ENCODE peak calls at places on chromosomes 11 and 22, in nine cellular contexts. One of them, this sample, is unnamed.

GRCh38 chr22:39319284-39320170 is at the start of gene RPL3:
- DNase-seq in AG10803: peak
- DNase-seq in HCT116: peak
- DNase-seq in sciatic nerve: peak
- DNase-seq in stomach: peak
- DNase-seq in posterior cingulate gyrus: peak
- DNase-seq in neural progenitor cell: peak
- DNase-seq in EL: peak
- DNase-seq in activated T-helper 1 cell treated with anti-CD3 and anti-CD28 coated beads, Interleukin-12 subunit alpha, Interleukin-12 subunit beta, Interleukin-2, Interleukin-4 antibody, amounts not matched to agents 30 ng/mL and 10 ng/mL and 1 ng/mL, durations not matched to agents 14 hours and 24 hours and 36 hours: peak
- DNase-seq in this sample: peak

GRCh38 chr11:18566406-18566805 is 22.1 kb downstream of the UEVLD start:
- DNase-seq in AG10803: no peak
- DNase-seq in HCT116: no peak
- DNase-seq in sciatic nerve: no peak
- DNase-seq in stomach: no peak
- DNase-seq in posterior cingulate gyrus: no peak
- DNase-seq in neural progenitor cell: no peak
- DNase-seq in EL: no peak
- DNase-seq in activated T-helper 1 cell treated with anti-CD3 and anti-CD28 coated beads, Interleukin-12 subunit alpha, Interleukin-12 subunit beta, Interleukin-2, Interleukin-4 antibody, amounts not matched to agents 30 ng/mL and 10 ng/mL and 1 ng/mL, durations not matched to agents 14 hours and 24 hours and 36 hours: no peak
- DNase-seq in this sample: no peak

GRCh38 chr22:27331526-27332281 is 469.9 kb downstream of the MN1 start:
- DNase-seq in AG10803: peak
- DNase-seq in HCT116: no peak
- DNase-seq in sciatic nerve: no peak
- DNase-seq in stomach: peak
- DNase-seq in posterior cingulate gyrus: peak
- DNase-seq in neural progenitor cell: peak
- DNase-seq in EL: peak
- DNase-seq in activated T-helper 1 cell treated with anti-CD3 and anti-CD28 coated beads, Interleukin-12 subunit alpha, Interleukin-12 subunit beta, Interleukin-2, Interleukin-4 antibody, amounts not matched to agents 30 ng/mL and 10 ng/mL and 1 ng/mL, durations not matched to agents 14 hours and 24 hours and 36 hours: no peak
- DNase-seq in this sample: no peak

GRCh38 chr22:45208993-45209838 is 31.5 kb downstream of the KIAA0930 start:
- DNase-seq in AG10803: peak
- DNase-seq in HCT116: no peak
- DNase-seq in sciatic nerve: peak
- DNase-seq in stomach: no peak
- DNase-seq in posterior cingulate gyrus: peak
- DNase-seq in neural progenitor cell: peak
- DNase-seq in EL: peak
- DNase-seq in activated T-helper 1 cell treated with anti-CD3 and anti-CD28 coated beads, Interleukin-12 subunit alpha, Interleukin-12 subunit beta, Interleukin-2, Interleukin-4 antibody, amounts not matched to agents 30 ng/mL and 10 ng/mL and 1 ng/mL, durations not matched to agents 14 hours and 24 hours and 36 hours: no peak
- DNase-seq in this sample: peak

GRCh38 chr11:14183973-14184372 is 175.0 kb downstream of the RRAS2 start:
- DNase-seq in AG10803: no peak
- DNase-seq in HCT116: no peak
- DNase-seq in sciatic nerve: no peak
- DNase-seq in stomach: no peak
- DNase-seq in posterior cingulate gyrus: no peak
- DNase-seq in neural progenitor cell: no peak
- DNase-seq in EL: no peak
- DNase-seq in activated T-helper 1 cell treated with anti-CD3 and anti-CD28 coated beads, Interleukin-12 subunit alpha, Interleukin-12 subunit beta, Interleukin-2, Interleukin-4 antibody, amounts not matched to agents 30 ng/mL and 10 ng/mL and 1 ng/mL, durations not matched to agents 14 hours and 24 hours and 36 hours: no peak
- DNase-seq in this sample: no peak

GRCh38 chr22:38062782-38063181 is 5.6 kb downstream of the PICK1 start:
- DNase-seq in AG10803: no peak
- DNase-seq in HCT116: no peak
- DNase-seq in sciatic nerve: no peak
- DNase-seq in stomach: no peak
- DNase-seq in posterior cingulate gyrus: peak
- DNase-seq in neural progenitor cell: no peak
- DNase-seq in EL: no peak
- DNase-seq in activated T-helper 1 cell treated with anti-CD3 and anti-CD28 coated beads, Interleukin-12 subunit alpha, Interleukin-12 subunit beta, Interleukin-2, Interleukin-4 antibody, amounts not matched to agents 30 ng/mL and 10 ng/mL and 1 ng/mL, durations not matched to agents 14 hours and 24 hours and 36 hours: no peak
- DNase-seq in this sample: no peak

GRCh38 chr11:95520765-95521542 is 268.6 kb downstream of the FAM76B start:
- DNase-seq in AG10803: no peak
- DNase-seq in HCT116: no peak
- DNase-seq in sciatic nerve: no peak
- DNase-seq in stomach: no peak
- DNase-seq in posterior cingulate gyrus: no peak
- DNase-seq in neural progenitor cell: no peak
- DNase-seq in EL: no peak
- DNase-seq in activated T-helper 1 cell treated with anti-CD3 and anti-CD28 coated beads, Interleukin-12 subunit alpha, Interleukin-12 subunit beta, Interleukin-2, Interleukin-4 antibody, amounts not matched to agents 30 ng/mL and 10 ng/mL and 1 ng/mL, durations not matched to agents 14 hours and 24 hours and 36 hours: no peak
- DNase-seq in this sample: peak

GRCh38 chr11:7905961-7906429 is 25.1 kb downstream of the OR10A6 start:
- DNase-seq in AG10803: no peak
- DNase-seq in HCT116: no peak
- DNase-seq in sciatic nerve: no peak
- DNase-seq in stomach: peak
- DNase-seq in posterior cingulate gyrus: no peak
- DNase-seq in neural progenitor cell: peak
- DNase-seq in EL: peak
- DNase-seq in activated T-helper 1 cell treated with anti-CD3 and anti-CD28 coated beads, Interleukin-12 subunit alpha, Interleukin-12 subunit beta, Interleukin-2, Interleukin-4 antibody, amounts not matched to agents 30 ng/mL and 10 ng/mL and 1 ng/mL, durations not matched to agents 14 hours and 24 hours and 36 hours: no peak
- DNase-seq in this sample: no peak

GRCh38 chr22:29691636-29692326 is 28.0 kb upstream of the CABP7 start:
- DNase-seq in AG10803: no peak
- DNase-seq in HCT116: no peak
- DNase-seq in sciatic nerve: no peak
- DNase-seq in stomach: no peak
- DNase-seq in posterior cingulate gyrus: no peak
- DNase-seq in neural progenitor cell: no peak
- DNase-seq in EL: no peak
- DNase-seq in activated T-helper 1 cell treated with anti-CD3 and anti-CD28 coated beads, Interleukin-12 subunit alpha, Interleukin-12 subunit beta, Interleukin-2, Interleukin-4 antibody, amounts not matched to agents 30 ng/mL and 10 ng/mL and 1 ng/mL, durations not matched to agents 14 hours and 24 hours and 36 hours: no peak
- DNase-seq in this sample: no peak

GRCh38 chr11:114307524-114308203 is 11.5 kb downstream of the NNMT start:
- DNase-seq in AG10803: peak
- DNase-seq in HCT116: no peak
- DNase-seq in sciatic nerve: peak
- DNase-seq in stomach: peak
- DNase-seq in posterior cingulate gyrus: no peak
- DNase-seq in neural progenitor cell: no peak
- DNase-seq in EL: peak
- DNase-seq in activated T-helper 1 cell treated with anti-CD3 and anti-CD28 coated beads, Interleukin-12 subunit alpha, Interleukin-12 subunit beta, Interleukin-2, Interleukin-4 antibody, amounts not matched to agents 30 ng/mL and 10 ng/mL and 1 ng/mL, durations not matched to agents 14 hours and 24 hours and 36 hours: no peak
- DNase-seq in this sample: peak

GRCh38 chr11:18703001-18703763 is 4.6 kb downstream of the TMEM86A start:
- DNase-seq in AG10803: no peak
- DNase-seq in HCT116: no peak
- DNase-seq in sciatic nerve: no peak
- DNase-seq in stomach: no peak
- DNase-seq in posterior cingulate gyrus: no peak
- DNase-seq in neural progenitor cell: peak
- DNase-seq in EL: no peak
- DNase-seq in activated T-helper 1 cell treated with anti-CD3 and anti-CD28 coated beads, Interleukin-12 subunit alpha, Interleukin-12 subunit beta, Interleukin-2, Interleukin-4 antibody, amounts not matched to agents 30 ng/mL and 10 ng/mL and 1 ng/mL, durations not matched to agents 14 hours and 24 hours and 36 hours: no peak
- DNase-seq in this sample: no peak

This sample was measured in astrocyte.